ENCODE peak calls at places on chromosomes 12 and 14, in four cellular contexts. One of them, this sample, is unnamed.

GRCh38 chr14:21985081-21985480 is 311.5 kb upstream of the OR4E1 start:
- DNase-seq in left ventricle myocardium inferior: no peak
- DNase-seq in Peyer's patch: no peak
- DNase-seq in AG10803: no peak
- DNase-seq in this sample: no peak

GRCh38 chr14:70731447-70732239 is 77.7 kb downstream of the MAP3K9 start:
- DNase-seq in AG10803: no peak
- DNase-seq in Peyer's patch: no peak
- DNase-seq in left ventricle myocardium inferior: no peak
- DNase-seq in this sample: no peak

GRCh38 chr14:103719766-103720165 is 4.2 kb downstream of the ZFYVE21 start:
- DNase-seq in left ventricle myocardium inferior: no peak
- DNase-seq in AG10803: no peak
- DNase-seq in Peyer's patch: no peak
- DNase-seq in this sample: no peak

GRCh38 chr12:46946137-46946536 is 120.3 kb upstream of the SLC38A4 start:
- DNase-seq in Peyer's patch: no peak
- DNase-seq in AG10803: peak; percentile 58
- DNase-seq in left ventricle myocardium inferior: no peak
- DNase-seq in this sample: no peak

GRCh38 chr12:74227846-74228545 is 309.6 kb upstream of the ATXN7L3B start:
- DNase-seq in Peyer's patch: no peak
- DNase-seq in left ventricle myocardium inferior: no peak
- DNase-seq in AG10803: no peak
- DNase-seq in this sample: no peak

GRCh38 chr12:113461666-113462065 is 10.0 kb downstream of the LHX5 start:
- DNase-seq in Peyer's patch: no peak
- DNase-seq in left ventricle myocardium inferior: no peak
- DNase-seq in AG10803: peak; percentile 25
- DNase-seq in this sample: no peak

GRCh38 chr14:72909163-72909562 is 15.3 kb upstream of the DPF3 start:
- DNase-seq in AG10803: peak; percentile 72
- DNase-seq in left ventricle myocardium inferior: no peak
- DNase-seq in Peyer's patch: no peak
- DNase-seq in this sample: peak; percentile 39

GRCh38 chr14:23361320-23361719 is 3.7 kb downstream of the EFS start:
- DNase-seq in AG10803: peak; percentile 82
- DNase-seq in left ventricle myocardium inferior: no peak
- DNase-seq in Peyer's patch: no peak
- DNase-seq in this sample: peak; percentile 18

GRCh38 chr12:12881495-12881894 is 9.9 kb upstream of the GPRC5A start:
- DNase-seq in Peyer's patch: no peak
- DNase-seq in AG10803: peak; percentile 56
- DNase-seq in left ventricle myocardium inferior: no peak
- DNase-seq in this sample: peak; percentile 67

GRCh38 chr12:45212064-45212463 is 3.8 kb upstream of the ANO6 start:
- DNase-seq in Peyer's patch: no peak
- DNase-seq in AG10803: no peak
- DNase-seq in left ventricle myocardium inferior: no peak
- DNase-seq in this sample: no peak

GRCh38 chr12:65925626-65926025 is 101.3 kb downstream of the HMGA2 start:
- DNase-seq in Peyer's patch: no peak
- DNase-seq in AG10803: no peak
- DNase-seq in left ventricle myocardium inferior: no peak
- DNase-seq in this sample: no peak

GRCh38 chr12:82788594-82788993 is 101.9 kb downstream of the TMTC2 start:
- DNase-seq in Peyer's patch: no peak
- DNase-seq in left ventricle myocardium inferior: no peak
- DNase-seq in AG10803: no peak
- DNase-seq in this sample: no peak

GRCh38 chr14:21097616-21098133 is 780 bp downstream of the ZNF219 start:
- DNase-seq in left ventricle myocardium inferior: no peak
- DNase-seq in AG10803: no peak
- DNase-seq in Peyer's patch: peak; percentile 69
- DNase-seq in this sample: no peak

GRCh38 chr12:3496964-3497363 is 6.0 kb downstream of the PRMT8 start:
- DNase-seq in Peyer's patch: no peak
- DNase-seq in left ventricle myocardium inferior: no peak
- DNase-seq in AG10803: no peak
- DNase-seq in this sample: no peak

GRCh38 chr12:2268478-2269286 is 215.9 kb downstream of the CACNA1C start:
- DNase-seq in Peyer's patch: no peak
- DNase-seq in left ventricle myocardium inferior: no peak
- DNase-seq in AG10803: peak; percentile 95
- DNase-seq in this sample: peak; percentile 95

GRCh38 chr12:124496584-124496983 is 70.8 kb downstream of the NCOR2 start:
- DNase-seq in AG10803: no peak
- DNase-seq in left ventricle myocardium inferior: no peak
- DNase-seq in Peyer's patch: no peak
- DNase-seq in this sample: no peak

GRCh38 chr12:53048780-53049401 is 974 bp upstream of the TNS2 start:
- DNase-seq in left ventricle myocardium inferior: peak; percentile 86
- DNase-seq in AG10803: peak; percentile 53
- DNase-seq in Peyer's patch: peak; percentile 64
- DNase-seq in this sample: peak; percentile 73
- H3K4me3 ChIP-seq in left ventricle myocardium inferior: peak overlapping the region; percentile 87
- H3K4me3 ChIP-seq in AG10803: peak overlapping the region; percentile 93
- H3K4me3 ChIP-seq in Peyer's patch: peak overlapping the region; percentile 30
- H3K4me3 ChIP-seq in this sample: peak overlapping the region; percentile 88

GRCh38 chr12:48788852-48789775 is at the start of gene ADCY6:
- DNase-seq in left ventricle myocardium inferior: peak; percentile 85
- DNase-seq in AG10803: peak; percentile 62
- DNase-seq in Peyer's patch: peak; percentile 87
- DNase-seq in this sample: peak; percentile 60
- TF ChIP-seq CTCF in left ventricle myocardium inferior: no peak
- TF ChIP-seq CTCF in AG10803: no peak
- TF ChIP-seq CTCF in Peyer's patch: no peak
- TF ChIP-seq CTCF in this sample: no peak

DNA sequence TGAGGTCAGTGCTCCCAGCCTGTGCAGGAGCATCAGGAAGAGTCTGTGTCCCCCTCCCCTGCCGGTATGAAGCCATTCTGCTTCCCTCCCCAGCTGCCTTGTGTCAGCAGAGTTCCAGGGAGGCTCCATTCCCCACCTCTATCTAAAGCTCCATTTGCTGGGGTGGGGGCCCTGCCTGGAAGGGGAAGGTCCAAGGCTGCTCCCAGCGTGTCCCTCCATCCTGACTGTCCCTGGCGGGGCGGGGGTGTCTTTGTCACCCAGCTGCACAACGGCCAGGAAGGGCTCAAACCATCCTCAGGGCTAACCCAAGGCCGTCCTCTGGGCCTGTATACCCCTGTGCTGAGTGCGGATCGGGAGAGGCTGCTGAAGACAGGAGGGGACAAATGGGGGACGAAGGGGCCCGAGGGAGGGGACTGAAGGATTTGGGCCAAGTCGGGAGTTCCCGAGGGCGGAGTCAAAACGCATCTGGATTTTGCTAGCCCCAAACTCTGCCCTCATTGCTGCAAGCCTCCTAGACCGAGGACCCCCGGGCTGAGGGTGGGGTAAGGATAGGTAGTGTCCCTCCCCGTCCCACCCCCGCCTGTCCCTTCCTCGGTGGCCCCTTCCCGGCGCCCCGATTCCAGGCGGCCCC is 737 bp upstream of the ACVRL1 start:
- DNase-seq in AG10803: no peak
- DNase-seq in left ventricle myocardium inferior: no peak
- DNase-seq in Peyer's patch: peak; percentile 47
- DNase-seq in this sample: no peak
- H3K4me3 ChIP-seq in AG10803: peak overlapping the region; percentile 79
- H3K4me3 ChIP-seq in left ventricle myocardium inferior: peak overlapping the region; percentile 74
- H3K4me3 ChIP-seq in Peyer's patch: peak overlapping the region; percentile 35
- H3K4me3 ChIP-seq in this sample: peak overlapping the region; percentile 73

GRCh38 chr14:65169351-65169750 is 67.0 kb upstream of the MAX start:
- DNase-seq in left ventricle myocardium inferior: no peak
- DNase-seq in Peyer's patch: no peak
- DNase-seq in AG10803: peak; percentile 80
- DNase-seq in this sample: peak; percentile 86
- TF ChIP-seq CTCF in left ventricle myocardium inferior: no peak
- TF ChIP-seq CTCF in Peyer's patch: no peak
- TF ChIP-seq CTCF in AG10803: no peak
- TF ChIP-seq CTCF in this sample: no peak

GRCh38 chr14:49971156-49972141 is 78.6 kb downstream of the ARF6 start:
- DNase-seq in AG10803: peak; percentile 59
- DNase-seq in Peyer's patch: peak; percentile 84
- DNase-seq in left ventricle myocardium inferior: no peak
- DNase-seq in this sample: peak; percentile 64
- H3K4me3 ChIP-seq in AG10803: no peak overlapping the region
- H3K4me3 ChIP-seq in Peyer's patch: no peak overlapping the region
- H3K4me3 ChIP-seq in left ventricle myocardium inferior: no peak overlapping the region
- H3K4me3 ChIP-seq in this sample: no peak overlapping the region

GRCh38 chr12:93378373-93379310 is 917 bp downstream of the NUDT4 start:
- DNase-seq in AG10803: peak; percentile 92
- DNase-seq in Peyer's patch: peak; percentile 75
- DNase-seq in left ventricle myocardium inferior: peak; percentile 31
- DNase-seq in this sample: peak; percentile 66

GRCh38 chr12:93379432-93380308 is 1.9 kb downstream of the NUDT4 start:
- DNase-seq in Peyer's patch: no peak
- DNase-seq in left ventricle myocardium inferior: no peak
- DNase-seq in AG10803: no peak
- DNase-seq in this sample: peak; percentile 39

GRCh38 chr12:93375906-93376305 is 1.8 kb upstream of the NUDT4 start:
- DNase-seq in left ventricle myocardium inferior: no peak
- DNase-seq in Peyer's patch: no peak
- DNase-seq in AG10803: no peak
- DNase-seq in this sample: no peak

GRCh38 chr12:93376436-93377251 is 1.1 kb upstream of the NUDT4 start:
- DNase-seq in Peyer's patch: no peak
- DNase-seq in left ventricle myocardium inferior: peak; percentile 32
- DNase-seq in AG10803: peak; percentile 56
- DNase-seq in this sample: peak; percentile 59

GRCh38 chr12:93377252-93377542 is 528 bp upstream of the NUDT4 start:
- DNase-seq in Peyer's patch: no peak
- DNase-seq in left ventricle myocardium inferior: no peak
- DNase-seq in AG10803: no peak
- DNase-seq in this sample: no peak
- TF ChIP-seq CTCF in Peyer's patch: no peak
- TF ChIP-seq CTCF in left ventricle myocardium inferior: no peak
- TF ChIP-seq CTCF in AG10803: no peak
- TF ChIP-seq CTCF in this sample: no peak

DNA sequence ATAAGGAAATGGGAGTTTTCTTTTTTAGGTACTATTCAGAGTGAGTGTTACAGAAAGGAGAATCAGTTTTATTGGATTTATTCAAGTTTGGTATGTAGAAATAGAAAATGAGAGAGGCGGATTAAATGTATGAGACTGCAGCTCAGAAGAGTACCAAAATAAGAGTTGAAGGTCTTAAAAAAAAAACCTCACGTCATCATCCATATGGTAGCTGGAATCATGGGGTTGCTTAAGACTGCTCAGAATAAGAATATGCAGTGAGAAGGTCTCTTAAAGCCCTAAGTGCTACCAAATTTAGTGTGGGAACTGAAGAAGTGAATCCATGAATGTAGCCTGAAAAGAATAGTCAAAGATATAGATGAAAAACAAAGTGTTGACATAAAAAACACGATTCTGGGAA is 825.5 kb upstream of the SEL1L start:
- DNase-seq in Peyer's patch: no peak
- DNase-seq in left ventricle myocardium inferior: no peak
- DNase-seq in AG10803: no peak
- DNase-seq in this sample: no peak
- H3K4me3 ChIP-seq in Peyer's patch: no peak overlapping the region
- H3K4me3 ChIP-seq in left ventricle myocardium inferior: no peak overlapping the region
- H3K4me3 ChIP-seq in AG10803: no peak overlapping the region
- H3K4me3 ChIP-seq in this sample: no peak overlapping the region

GRCh38 chr12:91588874-91589454 is 406.3 kb upstream of the DCN start:
- DNase-seq in AG10803: no peak
- DNase-seq in Peyer's patch: no peak
- DNase-seq in left ventricle myocardium inferior: no peak
- DNase-seq in this sample: no peak
- TF ChIP-seq CTCF in AG10803: no peak
- TF ChIP-seq CTCF in Peyer's patch: no peak
- TF ChIP-seq CTCF in left ventricle myocardium inferior: no peak
- TF ChIP-seq CTCF in this sample: no peak

This sample was measured in fibroblast of the aortic adventitia.